ENCODE peak calls at places on chromosomes 11 and 22, in five cellular contexts. F, J, Q, L and K are unnamed samples.
A peak's percentile ranks its signal among the peaks of the same experiment; 100 is the strongest.

GRCh38 chr22:17106161-17106784 is 14.9 kb downstream of the TMEM121B start:
- DNase-seq in F (no peak), J (no peak), Q (no peak), L (no peak), K (no peak)

GRCh38 chr11:119417726-119418540 is 5.0 kb downstream of the THY1 start:
- DNase-seq in F (peak; percentile 14), J (peak; percentile 59), Q (no peak), L (peak; percentile 96), K (peak; percentile 49)

GRCh38 chr11:108154591-108154990 is 33.2 kb downstream of the ACAT1 start:
- DNase-seq in F (no peak), J (no peak), Q (no peak), L (no peak), K (no peak)

GRCh38 chr11:44010789-44011251 is 37.0 kb upstream of the ACCSL start:
- DNase-seq in F (no peak), J (no peak), Q (no peak), L (peak; percentile 48), K (no peak)

GRCh38 chr22:40204331-40205116 is 26.8 kb downstream of the TNRC6B start:
- DNase-seq in F (peak; percentile 88), J (no peak), Q (no peak), L (peak; percentile 73), K (no peak)

GRCh38 chr11:64879226-64879900 is 942 bp upstream of the EHD1 start:
- DNase-seq in F (peak; percentile 47), J (no peak), Q (no peak), L (no peak), K (no peak)

GRCh38 chr11:108093128-108093904 is 28.1 kb upstream of the ACAT1 start:
- DNase-seq in F (peak; percentile 92), J (no peak), Q (no peak), L (peak; percentile 78), K (peak; percentile 69)

GRCh38 chr22:40176921-40177737 is 596 bp upstream of the TNRC6B start:
- DNase-seq in F (peak; percentile 77), J (peak; percentile 76), Q (peak; percentile 46), L (peak; percentile 71), K (peak; percentile 90)

GRCh38 chr22:31871475-31871874 is 72.9 kb upstream of the YWHAH start:
- DNase-seq in F (no peak), J (no peak), Q (no peak), L (no peak), K (no peak)

GRCh38 chr11:2752204-2752772 is 52.5 kb upstream of the KCNQ1OT1 start:
- DNase-seq in F (peak; percentile 18), J (no peak), Q (no peak), L (peak; percentile 32), K (no peak)

GRCh38 chr22:37154925-37155712 is 5.4 kb upstream of the IL2RB start:
- DNase-seq in F (peak; percentile 19), J (no peak), Q (no peak), L (no peak), K (peak; percentile 40)

GRCh38 chr11:123228489-123229163 is 33.6 kb upstream of the CLMP start:
- DNase-seq in F (no peak), J (no peak), Q (no peak), L (no peak), K (peak; percentile 84)

GRCh38 chr11:72758690-72759389 is 6.6 kb upstream of the ARAP1 start:
- DNase-seq in F (peak; percentile 87), J (no peak), Q (no peak), L (peak; percentile 96), K (no peak)

GRCh38 chr11:108835624-108836023 is 170.8 kb downstream of the DDX10 start:
- DNase-seq in F (no peak), J (no peak), Q (no peak), L (no peak), K (peak; percentile 54)

GRCh38 chr11:84626256-84626655 is 1000.9 kb downstream of the DLG2 start:
- DNase-seq in F (no peak), J (no peak), Q (no peak), L (no peak), K (no peak)

GRCh38 chr22:43643362-43643761 is 168.7 kb downstream of the EFCAB6 start:
- DNase-seq in F (no peak), J (no peak), Q (no peak), L (no peak), K (no peak)

GRCh38 chr11:31397239-31397834 is 27.7 kb downstream of the DNAJC24 start:
- DNase-seq in F (peak; percentile 36), J (no peak), Q (no peak), L (peak; percentile 22), K (peak; percentile 18)

GRCh38 chr11:111393096-111393495 is 14.0 kb upstream of the POU2AF1 start:
- DNase-seq in F (no peak), J (no peak), Q (no peak), L (no peak), K (no peak)

GRCh38 chr11:13216019-13217006 is 61.3 kb upstream of the BMAL1 start:
- DNase-seq in F (peak; percentile 98), J (peak; percentile 55), Q (no peak), L (peak; percentile 98), K (peak; percentile 95)

GRCh38 chr11:86954288-86955110 is 696 bp downstream of the FZD4 start:
- DNase-seq in F (peak; percentile 18), J (peak; percentile 64), Q (no peak), L (no peak), K (peak; percentile 72)

GRCh38 chr11:64765841-64766682 is 6.3 kb upstream of the PYGM start:
- DNase-seq in F (no peak), J (peak; percentile 41), Q (no peak), L (no peak), K (no peak)

GRCh38 chr22:44023404-44024287 is 456 bp upstream of the PARVB start:
- DNase-seq in F (peak; percentile 61), J (peak; percentile 42), Q (no peak), L (peak; percentile 12), K (peak; percentile 59)

GRCh38 chr11:119650251-119650650 is 78.7 kb downstream of the NECTIN1 start:
- DNase-seq in F (no peak), J (peak; percentile 52), Q (no peak), L (no peak), K (peak; percentile 79)

GRCh38 chr22:32620992-32621391 is 146.4 kb downstream of the FBXO7 start:
- DNase-seq in F (no peak), J (no peak), Q (no peak), L (no peak), K (peak; percentile 58)

GRCh38 chr11:78022397-78023396 is at the start of gene KCTD14:
- DNase-seq in F (no peak), J (peak; percentile 86), Q (no peak), L (no peak), K (peak; percentile 86)

GRCh38 chr11:115389790-115390189 is 114.4 kb downstream of the CADM1 start:
- DNase-seq in F (no peak), J (no peak), Q (no peak), L (no peak), K (no peak)

GRCh38 chr11:118883368-118884071 is at the start of gene CXCR5:
- DNase-seq in F (peak; percentile 59), J (no peak), Q (no peak), L (peak; percentile 35), K (peak; percentile 80)

GRCh38 chr11:69639843-69640242 is 1.1 kb upstream of the CCND1 start:
- DNase-seq in F (no peak), J (no peak), Q (no peak), L (no peak), K (no peak)

GRCh38 chr11:69640260-69640994 is 529 bp upstream of the CCND1 start:
- DNase-seq in F (peak; percentile 73), J (peak; percentile 31), Q (no peak), L (no peak), K (no peak)

GRCh38 chr11:69637601-69637955 is 3.4 kb upstream of the CCND1 start:
- DNase-seq in F (no peak), J (peak; percentile 74), Q (no peak), L (no peak), K (no peak)

GRCh38 chr11:69637956-69638871 is 2.7 kb upstream of the CCND1 start:
- DNase-seq in F (peak; percentile 81), J (peak; percentile 83), Q (no peak), L (peak; percentile 65), K (peak; percentile 89)

DNA sequence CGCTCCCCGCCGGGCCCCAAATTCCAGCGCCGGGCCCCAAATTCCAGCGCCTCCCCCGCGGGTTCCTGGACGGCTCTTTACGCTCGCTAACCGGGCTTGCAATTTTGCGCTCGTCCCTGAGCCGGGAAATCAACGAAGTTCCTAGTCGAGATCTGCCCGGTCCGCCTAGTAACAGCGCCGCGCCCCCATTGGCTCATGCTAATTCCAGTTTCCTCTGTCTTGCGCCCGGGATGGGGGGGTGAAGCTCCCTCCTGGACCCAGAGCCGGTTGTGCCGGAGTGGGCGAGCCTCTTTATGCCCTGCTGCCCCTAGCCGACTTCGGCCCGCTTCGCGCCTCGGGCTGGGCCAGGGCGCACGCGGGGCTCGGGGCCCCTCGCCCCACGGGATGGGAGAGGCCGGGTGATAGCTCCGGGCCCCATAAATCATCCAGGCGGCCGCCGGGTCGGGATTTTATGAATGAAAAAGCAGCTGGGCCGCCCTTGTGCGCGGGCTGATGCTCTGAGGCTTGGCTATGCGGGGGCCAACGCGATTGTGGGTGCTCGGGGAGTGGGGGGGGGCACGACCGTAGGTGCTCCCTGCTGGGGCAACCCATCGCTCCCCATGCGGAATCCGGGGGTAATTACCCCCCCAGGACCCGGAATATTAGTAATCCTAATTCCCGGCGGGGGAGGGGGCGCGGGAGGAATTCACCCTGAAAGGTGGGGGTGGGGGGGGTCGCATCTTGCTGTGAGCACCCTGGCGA is 1.8 kb upstream of the CCND1 start:
- DNase-seq in F (peak; percentile 97), J (peak; percentile 98), Q (peak; percentile 88), L (peak; percentile 97), K (peak; percentile 99)
- H3K23ac ChIP-seq in F (no peak overlapping the region), J (no peak overlapping the region), Q (no peak overlapping the region), L (peak overlapping the region; percentile 99), K (no peak overlapping the region)

DNA sequence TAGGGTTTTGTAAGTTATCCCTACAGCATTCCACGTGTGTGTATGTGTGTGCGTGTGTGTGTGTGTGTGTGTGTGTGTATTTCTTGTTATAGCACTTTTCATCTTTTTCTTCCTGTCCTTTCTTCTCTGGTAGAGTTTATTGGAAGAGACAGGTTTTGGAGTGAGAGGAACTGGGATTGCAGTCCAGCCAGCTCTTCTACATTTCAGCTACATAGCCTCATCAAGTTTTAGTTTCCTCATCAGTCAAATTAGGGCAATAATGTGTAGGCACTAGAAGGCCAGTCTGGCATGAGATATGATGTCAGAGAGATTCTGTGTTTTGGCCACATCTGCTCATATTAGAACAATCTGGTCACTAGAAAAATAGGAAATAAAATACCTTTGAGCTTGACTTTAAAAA is 1283.5 kb upstream of the TENM4 start:
- DNase-seq in F (no peak), J (no peak), Q (no peak), L (no peak), K (no peak)
- H3K27ac ChIP-seq in F (no peak overlapping the region), J (no peak overlapping the region), Q (no peak overlapping the region), L (no peak overlapping the region), K (no peak overlapping the region)

GRCh38 chr11:113314389-113315301 is at the start of gene TTC12:
- DNase-seq in F (peak; percentile 94), J (peak; percentile 96), Q (peak; percentile 73), L (peak; percentile 78), K (peak; percentile 96)
- H3K9ac ChIP-seq in F (peak within 1 kb of the TSS; percentile 91), J (peak within 1 kb of the TSS; percentile 74), Q (peak within 1 kb of the TSS; percentile 62), L (peak within 1 kb of the TSS; percentile 78), K (peak within 1 kb of the TSS; percentile 88)

GRCh38 chr11:126997641-126998040 is 2.9 kb downstream of the KIRREL3 start:
- DNase-seq in F (no peak), J (no peak), Q (no peak), L (no peak), K (no peak)

GRCh38 chr11:126999366-126999765 is 1.2 kb downstream of the KIRREL3 start:
- DNase-seq in F (no peak), J (no peak), Q (no peak), L (no peak), K (no peak)

GRCh38 chr11:127002669-127003259 is 2.2 kb upstream of the KIRREL3 start:
- DNase-seq in F (no peak), J (no peak), Q (no peak), L (no peak), K (no peak)

GRCh38 chr11:127000991-127001390 is 421 bp upstream of the KIRREL3 start:
- DNase-seq in F (no peak), J (no peak), Q (no peak), L (peak; percentile 21), K (no peak)

GRCh38 chr11:127000291-127000968 is at the start of gene KIRREL3:
- DNase-seq in F (peak; percentile 17), J (peak; percentile 37), Q (no peak), L (peak; percentile 40), K (peak; percentile 48)
- H3K23ac ChIP-seq in F (no peak within 1 kb of the TSS), J (no peak within 1 kb of the TSS), Q (no peak within 1 kb of the TSS), L (peak within 1 kb of the TSS; percentile 84), K (no peak within 1 kb of the TSS)